ENCODE peak calls at places on chromosomes 3 and 15, in nine cellular contexts. R is tibial artery; E is ovary; I is choroid plexus epithelial cell; G is A549; H is epithelial cell of esophagus; Y is WTC11; Q is A673; N is CD8-positive, alpha-beta T cell. D is an unnamed sample.

GRCh38 chr15:58988011-58988785 is 735 bp downstream of the RNF111 start:
- DNase-seq in R (peak; percentile 84), E (peak; percentile 63), I (peak; percentile 43), G (peak; percentile 77), H (peak; percentile 61), Y (peak; percentile 74), Q (peak; percentile 45), N (peak; percentile 57), D (peak; percentile 12)

GRCh38 chr15:47741082-47741481 is 23.8 kb downstream of the SEMA6D start:
- DNase-seq in R (no peak), E (no peak), I (no peak), G (no peak), H (no peak), Y (no peak), Q (peak; percentile 60), N (no peak), D (no peak)

GRCh38 chr15:79948095-79948695 is 22.8 kb downstream of the BCL2A1 start:
- DNase-seq in R (no peak), E (no peak), I (no peak), G (no peak), H (no peak), Y (no peak), Q (no peak), N (no peak), D (no peak)

GRCh38 chr3:8742921-8743605 is 9.5 kb downstream of the CAV3 start:
- DNase-seq in R (peak; percentile 13), E (no peak), I (peak; percentile 60), G (peak; percentile 19), H (peak; percentile 61), Y (no peak), Q (no peak), N (no peak), D (no peak)

GRCh38 chr3:69744507-69744906 is 5.2 kb downstream of the MITF start:
- DNase-seq in R (no peak), E (no peak), I (peak; percentile 42), G (no peak), H (no peak), Y (no peak), Q (no peak), N (no peak), D (no peak)

GRCh38 chr3:45441570-45442313 is 53.4 kb downstream of the LARS2 start:
- DNase-seq in R (no peak), E (no peak), I (no peak), G (no peak), H (no peak), Y (no peak), Q (peak; percentile 57), N (no peak), D (no peak)

GRCh38 chr3:16873872-16874271 is 10.9 kb upstream of the PLCL2 start:
- DNase-seq in R (no peak), E (no peak), I (no peak), G (no peak), H (no peak), Y (no peak), Q (no peak), N (no peak), D (no peak)

GRCh38 chr3:108588616-108589015 is 622 bp downstream of the CIP2A start:
- DNase-seq in R (no peak), E (no peak), I (peak; percentile 37), G (no peak), H (peak; percentile 30), Y (no peak), Q (no peak), N (no peak), D (no peak)

GRCh38 chr3:183844606-183845005 is 19.2 kb upstream of the MAP6D1 start:
- DNase-seq in R (no peak), E (no peak), I (peak; percentile 87), G (no peak), H (peak; percentile 88), Y (no peak), Q (no peak), N (no peak), D (peak; percentile 36)

DNA sequence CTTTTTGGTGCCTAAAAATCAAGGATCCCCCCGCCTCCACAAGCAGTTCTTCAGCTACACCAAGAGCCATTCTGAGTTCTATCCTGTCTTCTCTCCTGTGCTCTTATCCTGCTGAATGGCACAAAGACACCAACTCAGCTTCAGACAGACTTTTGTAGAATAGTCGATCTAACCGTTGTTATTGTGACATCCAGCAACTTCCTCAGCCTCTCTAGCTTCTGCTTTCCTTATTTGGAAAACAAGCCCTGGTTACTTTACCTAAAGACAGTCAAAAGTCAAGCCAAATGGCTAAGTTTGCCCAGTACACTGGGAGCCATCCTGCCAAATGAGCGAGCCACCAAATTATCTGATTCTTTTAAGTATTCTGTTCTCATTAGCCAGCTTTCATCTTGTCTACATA is 35.3 kb downstream of the LYZL4 start:
- DNase-seq in R (no peak), E (no peak), I (no peak), G (no peak), H (no peak), Y (no peak), Q (no peak), N (no peak), D (no peak)
- TF ChIP-seq CTCF in R (no peak), E (no peak), I (no peak), G (no peak), H (no peak), Y (no peak), Q (no peak), N (no peak), D (no peak)

GRCh38 chr3:23885210-23885609 is 31.6 kb downstream of the NKIRAS1 start:
- DNase-seq in R (no peak), E (no peak), I (no peak), G (no peak), H (peak; percentile 93), Y (no peak), Q (no peak), N (no peak), D (no peak)

GRCh38 chr3:23882487-23882918 is 34.3 kb downstream of the NKIRAS1 start:
- DNase-seq in R (no peak), E (no peak), I (no peak), G (no peak), H (no peak), Y (no peak), Q (no peak), N (no peak), D (no peak)

GRCh38 chr3:23880703-23881339 is 36.0 kb downstream of the NKIRAS1 start:
- DNase-seq in R (no peak), E (no peak), I (no peak), G (no peak), H (no peak), Y (no peak), Q (no peak), N (no peak), D (no peak)

GRCh38 chr3:23886311-23886710 is 30.5 kb downstream of the NKIRAS1 start:
- DNase-seq in R (no peak), E (no peak), I (no peak), G (no peak), H (no peak), Y (no peak), Q (no peak), N (no peak), D (no peak)

GRCh38 chr3:23884481-23884880 is 32.3 kb downstream of the NKIRAS1 start:
- DNase-seq in R (no peak), E (no peak), I (no peak), G (no peak), H (peak; percentile 32), Y (no peak), Q (no peak), N (no peak), D (no peak)
- TF ChIP-seq CTCF in R (no peak), E (no peak), I (peak; percentile 28), G (no peak), H (peak; percentile 32), Y (no peak), Q (peak; percentile 32), N (no peak), D (peak; percentile 44)

GRCh38 chr15:29132110-29132420 is 137.6 kb downstream of the NSMCE3 start:
- DNase-seq in R (peak; percentile 59), E (no peak), I (no peak), G (no peak), H (no peak), Y (no peak), Q (no peak), N (no peak), D (no peak)
- TF ChIP-seq CTCF in R (no peak), E (no peak), I (no peak), G (no peak), H (no peak), Y (no peak), Q (no peak), N (no peak), D (no peak)

GRCh38 chr3:99620077-99620476 is 18.3 kb upstream of the COL8A1 start:
- DNase-seq in R (no peak), E (no peak), I (no peak), G (no peak), H (no peak), Y (no peak), Q (no peak), N (no peak), D (no peak)
- TF ChIP-seq CTCF in R (no peak), E (no peak), I (no peak), G (no peak), H (peak; percentile 35), Y (no peak), Q (no peak), N (no peak), D (peak; percentile 19)

GRCh38 chr3:55441499-55441898 is 45.6 kb downstream of the WNT5A start:
- DNase-seq in R (no peak), E (no peak), I (no peak), G (no peak), H (no peak), Y (no peak), Q (no peak), N (no peak), D (no peak)
- TF ChIP-seq CTCF in R (no peak), E (no peak), I (no peak), G (no peak), H (no peak), Y (no peak), Q (no peak), N (no peak), D (no peak)

GRCh38 chr3:72232777-72233176 is 447.8 kb upstream of the PROK2 start:
- DNase-seq in R (no peak), E (no peak), I (no peak), G (no peak), H (no peak), Y (peak; percentile 29), Q (no peak), N (no peak), D (no peak)
- TF ChIP-seq CTCF in R (no peak), E (no peak), I (no peak), G (no peak), H (no peak), Y (no peak), Q (no peak), N (no peak), D (no peak)

D was measured in brain microvascular endothelial cell.